ENCODE peak calls at places on chromosomes 16 and 17, in ten cellular contexts. C, E, Q, N, O, B, G, V, X and I are unnamed samples.
A peak's percentile ranks its signal among the peaks of the same experiment; 100 is the strongest.

GRCh38 chr16:85428899-85429775 is 184.0 kb upstream of the GSE1 start:
- DNase-seq in C (no peak), E (peak; percentile 10), Q (peak; percentile 20), N (peak; percentile 10), O (no peak), B (no peak), G (no peak), V (peak; percentile 55), X (peak; percentile 71), I (no peak)

GRCh38 chr16:177981-178676 is 1.6 kb downstream of the HBA1 start:
- DNase-seq in C (no peak), E (no peak), Q (no peak), N (no peak), O (no peak), B (no peak), G (no peak), V (no peak), X (peak; percentile 60), I (no peak)

GRCh38 chr17:9725575-9725974 is 65.8 kb downstream of the DHRS7C start:
- DNase-seq in C (peak; percentile 15), E (no peak), Q (no peak), N (no peak), O (no peak), B (no peak), G (no peak), V (no peak), X (no peak), I (peak; percentile 7)

GRCh38 chr17:44916781-44917241 is 1.5 kb upstream of the GFAP start:
- DNase-seq in C (peak; percentile 58), E (peak; percentile 66), Q (no peak), N (peak; percentile 73), O (no peak), B (peak; percentile 19), G (no peak), V (no peak), X (peak; percentile 92), I (no peak)

GRCh38 chr16:21060027-21060510 is 90.6 kb downstream of the DNAH3 start:
- DNase-seq in C (no peak), E (no peak), Q (no peak), N (no peak), O (no peak), B (no peak), G (no peak), V (no peak), X (no peak), I (no peak)

GRCh38 chr17:79836952-79837887 is 2.0 kb downstream of the CBX4 start:
- DNase-seq in C (peak; percentile 69), E (peak; percentile 92), Q (peak; percentile 56), N (peak; percentile 78), O (no peak), B (no peak), G (peak; percentile 87), V (peak; percentile 60), X (peak; percentile 95), I (peak; percentile 49)

GRCh38 chr17:67999291-67999911 is 3.1 kb upstream of the C17orf58 start:
- DNase-seq in C (peak; percentile 20), E (no peak), Q (no peak), N (no peak), O (no peak), B (no peak), G (no peak), V (no peak), X (no peak), I (no peak)

GRCh38 chr16:67397812-67398545 is 4.7 kb upstream of the TPPP3 start:
- DNase-seq in C (no peak), E (no peak), Q (no peak), N (no peak), O (no peak), B (no peak), G (no peak), V (no peak), X (peak; percentile 84), I (no peak)

DNA sequence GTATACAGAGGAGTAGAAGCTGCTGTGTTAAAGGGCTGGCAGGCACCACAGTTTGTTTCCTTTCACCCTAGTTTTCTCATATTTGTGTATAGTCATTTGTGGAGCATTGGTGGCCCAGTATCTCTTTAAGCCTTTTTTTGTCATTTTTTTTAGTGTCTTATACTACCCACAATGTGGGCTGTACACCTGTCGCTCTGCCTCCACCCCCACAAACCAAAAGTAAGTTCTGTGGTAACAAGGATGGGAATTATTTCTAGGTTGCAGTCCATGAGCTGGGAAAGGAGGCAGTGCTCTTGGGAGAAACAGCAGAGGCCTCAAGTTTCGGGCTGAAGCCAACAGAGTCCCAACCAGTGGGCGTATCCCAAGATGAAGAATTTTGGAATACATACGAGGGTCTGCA is 6.2 kb downstream of the ZNF75A start:
- DNase-seq in C (no peak), E (no peak), Q (no peak), N (no peak), O (no peak), B (no peak), G (no peak), V (no peak), X (no peak), I (no peak)
- H3K9me3 ChIP-seq in C (peaks cover 4% of the 10 kb centered on the region), E (no peaks in the 10 kb centered on the region), Q (no peaks in the 10 kb centered on the region), N (peaks cover 12% of the 10 kb centered on the region), O (no peaks in the 10 kb centered on the region), B (peaks cover 97% of the 10 kb centered on the region), G (no peaks in the 10 kb centered on the region), V (peaks cover under 1% of the 10 kb centered on the region), X (peaks cover 35% of the 10 kb centered on the region), I (peaks cover 5% of the 10 kb centered on the region)

GRCh38 chr17:37097162-37097561 is 148.4 kb downstream of the AATF start:
- DNase-seq in C (no peak), E (no peak), Q (no peak), N (no peak), O (no peak), B (no peak), G (no peak), V (peak; percentile 55), X (no peak), I (no peak)

GRCh38 chr17:37098910-37099664 is 150.3 kb downstream of the AATF start:
- DNase-seq in C (no peak), E (no peak), Q (no peak), N (no peak), O (no peak), B (no peak), G (no peak), V (no peak), X (no peak), I (no peak)

GRCh38 chr17:37100231-37100630 is 151.5 kb downstream of the AATF start:
- DNase-seq in C (peak; percentile 38), E (no peak), Q (no peak), N (no peak), O (no peak), B (no peak), G (no peak), V (no peak), X (no peak), I (no peak)

GRCh38 chr17:37103191-37103590 is 154.4 kb downstream of the AATF start:
- DNase-seq in C (no peak), E (no peak), Q (no peak), N (no peak), O (no peak), B (no peak), G (no peak), V (no peak), X (no peak), I (no peak)

GRCh38 chr17:37101306-37101705 is 152.6 kb downstream of the AATF start:
- DNase-seq in C (no peak), E (no peak), Q (no peak), N (no peak), O (no peak), B (no peak), G (no peak), V (no peak), X (no peak), I (no peak)
- H3K4me1 ChIP-seq in C (no peaks in the 10 kb centered on the region), E (no peaks in the 10 kb centered on the region), Q (no peaks in the 10 kb centered on the region), N (no peaks in the 10 kb centered on the region), O (no peaks in the 10 kb centered on the region), B (no peaks in the 10 kb centered on the region), G (no peaks in the 10 kb centered on the region), V (no peaks in the 10 kb centered on the region), X (no peaks in the 10 kb centered on the region), I (no peaks in the 10 kb centered on the region)

DNA sequence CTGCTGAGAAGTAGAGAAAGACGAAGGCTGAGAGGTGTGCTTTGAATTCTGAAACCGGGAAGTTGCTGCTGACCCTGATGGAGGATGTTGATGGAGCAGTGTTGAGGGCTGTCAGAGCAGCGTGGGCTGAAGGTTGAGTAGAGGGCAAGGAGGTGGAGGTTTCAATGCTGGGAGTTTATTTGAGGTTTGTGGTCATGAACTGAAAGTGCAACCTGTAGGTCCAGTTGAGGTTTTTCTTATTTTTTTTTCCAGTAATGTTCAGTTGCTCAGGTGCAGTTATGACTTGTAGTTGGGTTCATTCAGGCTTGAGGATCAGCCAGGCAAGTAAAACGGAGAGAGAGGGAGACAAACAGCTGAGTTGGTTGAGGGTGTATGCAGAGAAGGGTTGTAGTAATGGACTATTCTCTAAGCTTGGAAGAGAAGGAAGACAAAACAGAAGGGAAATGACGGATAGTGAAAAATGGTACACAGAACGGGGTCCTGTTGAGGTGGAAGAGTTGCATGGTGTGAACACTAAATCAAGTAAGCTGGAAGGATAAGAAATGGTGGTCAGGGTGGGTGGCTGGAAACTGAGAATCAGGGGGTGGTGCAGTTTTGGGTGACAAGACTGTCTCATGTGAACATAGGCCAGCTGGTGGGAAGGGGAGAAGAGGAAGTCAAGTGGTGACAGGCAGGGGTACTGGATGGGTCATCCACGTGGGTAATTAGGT is 8.7 kb upstream of the UBE2G1 start:
- DNase-seq in C (no peak), E (no peak), Q (no peak), N (no peak), O (no peak), B (no peak), G (no peak), V (no peak), X (peak; percentile 18), I (no peak)
- H3K4me3 ChIP-seq in C (no peak overlapping the region), E (no peak overlapping the region), Q (no peak overlapping the region), N (no peak overlapping the region), O (no peak overlapping the region), B (no peak overlapping the region), G (no peak overlapping the region), V (no peak overlapping the region), X (no peak overlapping the region), I (no peak overlapping the region)

GRCh38 chr17:29273924-29274323 is 20.0 kb downstream of the NUFIP2 start:
- DNase-seq in C (no peak), E (no peak), Q (no peak), N (no peak), O (no peak), B (no peak), G (no peak), V (no peak), X (no peak), I (no peak)

GRCh38 chr17:29283496-29283895 is 10.5 kb downstream of the NUFIP2 start:
- DNase-seq in C (no peak), E (no peak), Q (no peak), N (no peak), O (no peak), B (no peak), G (no peak), V (no peak), X (no peak), I (no peak)

GRCh38 chr17:29279397-29280070 is 14.4 kb downstream of the NUFIP2 start:
- DNase-seq in C (no peak), E (no peak), Q (no peak), N (no peak), O (no peak), B (no peak), G (no peak), V (no peak), X (no peak), I (no peak)

DNA sequence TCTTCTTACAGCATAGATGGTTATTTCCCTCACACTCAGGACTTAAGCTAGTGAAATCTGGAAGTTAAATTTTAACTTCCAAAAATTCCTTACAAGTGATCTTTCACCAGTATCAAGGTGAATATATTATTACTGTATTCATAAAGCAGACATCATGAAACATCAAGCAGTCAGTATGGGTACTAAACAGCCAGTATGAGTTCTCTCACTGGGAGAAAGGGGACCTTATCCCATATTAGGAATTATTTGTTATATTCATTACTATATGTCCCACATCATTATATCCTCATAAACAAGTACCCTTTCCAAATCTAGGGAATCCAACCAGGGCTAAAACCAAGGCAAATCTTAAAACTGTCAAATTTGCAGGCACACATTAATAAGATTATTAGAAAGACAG is 15.3 kb downstream of the NUFIP2 start:
- DNase-seq in C (no peak), E (no peak), Q (no peak), N (no peak), O (no peak), B (no peak), G (no peak), V (no peak), X (no peak), I (no peak)
- H3K9me3 ChIP-seq in C (no peaks in the 10 kb centered on the region), E (no peaks in the 10 kb centered on the region), Q (no peaks in the 10 kb centered on the region), N (no peaks in the 10 kb centered on the region), O (no peaks in the 10 kb centered on the region), B (no peaks in the 10 kb centered on the region), G (no peaks in the 10 kb centered on the region), V (no peaks in the 10 kb centered on the region), X (no peaks in the 10 kb centered on the region), I (peaks cover 18% of the 10 kb centered on the region)